ENCODE peak calls at places on chromosome 14, in six cellular contexts. M is cardiac fibroblast, R is mucosa of descending colon, S is A549, D is thoracic aorta, A is RWPE2. J is an unnamed sample.

GRCh38 chr14:69090187-69090789 is 62.6 kb downstream of the DCAF5 start:
- DNase-seq in M (peak; percentile 61), S (peak; percentile 35), D (no peak), A (no peak), R (no peak), J (no peak)

GRCh38 chr14:29528889-29529288 is 398.8 kb downstream of the PRKD1 start:
- DNase-seq in M (no peak), S (no peak), D (no peak), R (no peak), A (no peak), J (no peak)

GRCh38 chr14:54221432-54221803 is 175.4 kb upstream of the CDKN3 start:
- DNase-seq in M (no peak), A (no peak), R (no peak), D (no peak), S (no peak), J (no peak)

GRCh38 chr14:32078794-32079663 is 1.9 kb downstream of the ARHGAP5 start:
- DNase-seq in S (no peak), A (no peak), R (no peak), D (no peak), M (peak; percentile 50), J (no peak)

GRCh38 chr14:63262446-63262845 is 56.3 kb downstream of the GPHB5 start:
- DNase-seq in A (no peak), R (no peak), S (no peak), D (no peak), M (no peak), J (no peak)

GRCh38 chr14:72801381-72801812 is 92.5 kb downstream of the DPF3 start:
- DNase-seq in S (peak; percentile 36), R (no peak), M (peak; percentile 97), D (no peak), A (no peak), J (no peak)

GRCh38 chr14:96497586-96497985 is 4.6 kb upstream of the PAPOLA start:
- DNase-seq in M (no peak), S (no peak), R (no peak), A (no peak), D (no peak), J (no peak)

GRCh38 chr14:64828096-64828495 is 51.6 kb downstream of the SPTB start:
- DNase-seq in M (no peak), S (no peak), R (no peak), A (no peak), D (no peak), J (no peak)

GRCh38 chr14:83467811-83468210 is 1934.2 kb upstream of the SEL1L start:
- DNase-seq in D (no peak), M (peak; percentile 3), A (no peak), S (no peak), R (no peak), J (no peak)

GRCh38 chr14:83462759-83463158 is 1929.1 kb upstream of the SEL1L start:
- DNase-seq in M (no peak), R (no peak), D (no peak), S (no peak), A (no peak), J (no peak)

DNA sequence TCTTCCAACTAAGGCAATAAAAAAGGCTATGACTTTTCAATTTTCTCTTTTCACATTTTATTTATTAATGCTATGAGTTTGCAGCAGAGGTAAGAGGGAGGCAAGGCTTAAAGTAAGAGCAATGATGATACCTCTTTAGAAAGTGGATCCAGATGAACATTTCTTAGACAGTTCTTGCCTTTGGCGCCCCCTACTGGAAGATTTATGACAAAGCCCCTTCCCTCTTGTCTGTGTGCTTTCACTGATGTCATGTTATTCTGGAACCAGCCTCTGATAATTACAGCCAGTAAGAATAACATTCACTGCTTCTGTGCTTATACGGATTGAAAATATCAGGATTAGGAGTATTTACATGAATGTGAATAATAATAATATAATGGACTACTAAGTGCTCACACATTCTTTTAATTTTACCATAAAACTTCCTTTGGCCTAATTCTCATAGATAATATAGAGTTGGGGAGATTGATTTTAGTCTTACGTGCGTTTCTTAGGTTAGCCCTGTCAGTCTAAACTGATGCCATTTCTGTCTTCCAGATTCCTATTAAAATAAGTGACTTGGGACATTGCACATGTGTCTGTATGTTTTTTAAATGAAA is 1929.9 kb upstream of the SEL1L start:
- DNase-seq in A (no peak), M (peak; percentile 54), R (no peak), S (no peak), D (no peak), J (no peak)
- TF ChIP-seq CTCF in A (peak; percentile 96), M (peak; percentile 57), R (peak; percentile 20), S (peak; percentile 25), D (peak; percentile 49), J (peak; percentile 80)

DNA sequence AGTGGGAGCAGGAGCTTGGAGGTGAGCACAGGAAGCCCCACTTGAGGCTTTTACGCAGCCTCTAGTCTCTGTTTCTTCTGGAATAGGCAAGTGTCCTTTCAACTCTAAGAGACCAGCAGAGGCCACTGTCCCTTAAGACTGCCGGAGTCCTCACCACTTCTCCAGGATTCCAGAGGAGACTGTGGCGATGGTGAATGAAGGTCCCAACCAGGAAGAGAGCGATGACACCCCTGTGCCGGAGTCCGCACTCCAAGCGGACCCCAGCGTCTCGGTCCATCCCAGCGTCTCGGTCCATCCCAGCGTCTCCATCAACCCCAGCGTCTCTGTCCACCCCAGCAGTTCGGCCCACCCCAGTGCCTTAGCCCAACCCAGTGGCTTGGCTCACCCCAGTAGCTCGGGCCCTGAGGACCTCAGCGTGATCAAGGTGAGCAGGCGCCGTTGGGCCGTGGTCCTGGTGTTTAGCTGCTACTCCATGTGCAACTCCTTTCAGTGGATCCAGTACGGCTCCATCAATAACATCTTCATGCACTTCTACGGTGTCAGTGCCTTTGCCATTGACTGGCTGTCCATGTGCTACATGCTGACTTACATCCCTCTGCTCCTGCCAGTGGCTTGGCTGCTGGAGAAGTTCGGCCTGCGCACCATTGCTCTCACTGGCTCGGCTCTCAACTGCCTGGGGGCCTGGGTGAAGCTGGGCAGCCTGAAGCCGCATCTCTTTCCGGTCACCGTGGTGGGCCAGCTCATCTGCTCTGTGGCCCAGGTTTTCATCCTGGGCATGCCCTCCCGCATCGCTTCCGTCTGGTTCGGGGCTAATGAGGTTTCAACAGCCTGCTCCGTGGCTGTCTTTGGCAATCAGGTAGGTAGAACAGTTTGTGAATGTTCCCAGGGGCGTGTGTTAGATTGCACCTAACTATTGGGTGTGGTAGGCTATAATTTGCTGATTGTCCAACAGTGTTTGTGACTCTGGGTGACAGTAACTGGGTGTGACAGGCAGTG is 664 bp downstream of the FLVCR2 start:
- DNase-seq in A (no peak), R (peak; percentile 62), M (peak; percentile 70), S (peak; percentile 35), D (no peak), J (no peak)
- TF ChIP-seq CTCF in A (no peak), R (no peak), M (no peak), S (peak; percentile 25), D (peak; percentile 23), J (peak; percentile 45)

GRCh38 chr14:21723431-21724045 is 49.9 kb upstream of the OR4E1 start:
- DNase-seq in D (no peak), S (peak; percentile 3), R (peak; percentile 40), A (peak; percentile 54), M (peak; percentile 22), J (no peak)
- TF ChIP-seq CTCF in D (no peak), S (peak; percentile 5), R (no peak), A (peak; percentile 25), M (peak; percentile 16), J (no peak)

GRCh38 chr14:86626530-86626929 is 1096.6 kb downstream of the FLRT2 start:
- DNase-seq in S (no peak), M (no peak), R (no peak), A (no peak), D (no peak), J (no peak)

DNA sequence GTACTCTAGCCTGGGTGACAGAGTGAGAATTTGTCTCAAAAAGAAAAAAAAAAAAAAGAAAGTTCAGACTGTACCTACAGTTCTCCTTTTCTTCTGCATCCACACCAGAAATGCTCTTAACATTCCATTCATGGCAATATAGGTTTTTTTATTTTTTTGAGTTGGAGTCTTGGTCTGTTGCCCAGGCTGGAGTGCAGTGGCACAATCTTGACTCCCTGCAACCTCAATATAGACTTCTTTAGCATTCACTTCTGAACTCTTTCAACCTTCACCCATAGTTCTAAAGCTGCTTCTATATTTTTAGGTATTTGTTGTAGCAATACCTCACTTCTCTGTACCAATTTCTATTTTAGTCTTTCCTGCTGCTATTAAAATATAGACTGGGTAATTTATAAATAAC is 1095.7 kb downstream of the FLRT2 start:
- DNase-seq in D (no peak), A (no peak), M (no peak), R (no peak), S (no peak), J (no peak)
- TF ChIP-seq CTCF in D (no peak), A (no peak), M (no peak), R (no peak), S (no peak), J (no peak)

GRCh38 chr14:37894463-37894862 is 299.0 kb downstream of the TTC6 start:
- DNase-seq in M (no peak), R (no peak), D (no peak), S (no peak), A (no peak), J (no peak)

GRCh38 chr14:37888234-37888633 is 292.8 kb downstream of the TTC6 start:
- DNase-seq in M (no peak), R (no peak), D (no peak), A (no peak), S (no peak), J (no peak)

GRCh38 chr14:37889087-37889486 is 293.7 kb downstream of the TTC6 start:
- DNase-seq in A (no peak), S (no peak), M (no peak), D (no peak), R (no peak), J (no peak)

GRCh38 chr14:37890095-37890494 is 294.7 kb downstream of the TTC6 start:
- DNase-seq in D (no peak), A (no peak), R (no peak), M (no peak), S (no peak), J (no peak)
- TF ChIP-seq CTCF in D (no peak), A (peak; percentile 63), R (no peak), M (no peak), S (peak; percentile 5), J (peak; percentile 23)

GRCh38 chr14:78154827-78155226 is 15.3 kb upstream of the NRXN3 start:
- DNase-seq in R (no peak), S (no peak), M (no peak), A (no peak), D (no peak), J (no peak)
- TF ChIP-seq CTCF in R (no peak), S (peak; percentile 37), M (no peak), A (peak; percentile 21), D (no peak), J (no peak)

DNA sequence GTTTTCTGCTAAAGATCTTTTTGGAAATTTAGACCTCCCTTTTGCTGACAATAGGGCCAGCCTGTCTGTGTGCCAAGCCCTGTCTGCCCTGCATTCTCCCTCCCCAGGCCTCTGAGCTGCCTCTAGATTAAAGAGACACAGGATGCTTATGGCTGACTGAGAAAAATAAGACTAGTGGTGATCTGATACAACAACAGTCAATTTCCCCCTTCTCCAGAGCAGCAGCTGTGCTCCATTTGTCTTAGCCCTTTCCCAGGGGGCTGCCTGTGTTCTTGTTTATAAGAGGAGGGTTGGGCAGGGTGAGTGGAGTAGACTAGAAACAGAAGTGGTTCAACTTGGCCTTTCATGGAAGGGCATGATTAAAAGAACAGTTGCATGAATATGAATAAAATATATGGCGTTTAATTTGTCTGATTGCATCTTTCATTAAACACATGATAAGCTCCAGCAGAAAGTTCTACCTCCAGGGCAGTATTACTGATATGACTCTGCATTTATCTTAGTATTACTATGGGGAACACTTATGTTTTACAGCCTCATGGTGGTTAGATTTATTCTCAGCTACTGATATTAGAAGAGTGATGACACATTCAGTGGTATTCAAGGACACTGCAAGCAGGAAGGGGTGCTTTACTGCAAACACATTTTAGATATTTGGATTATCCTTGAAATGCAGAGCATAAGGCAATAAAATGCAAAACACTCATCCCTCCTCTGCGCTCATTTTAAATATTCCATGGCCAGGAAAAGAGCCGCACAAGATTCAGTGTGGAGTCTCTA is 150.1 kb upstream of the CLEC14A start:
- DNase-seq in D (no peak), S (no peak), A (no peak), R (no peak), M (peak; percentile 48), J (no peak)
- TF ChIP-seq CTCF in D (no peak), S (no peak), A (no peak), R (no peak), M (peak; percentile 14), J (no peak)

J was measured in osteocyte.